ENCODE peak calls at places on chromosomes 16 and 17, in eight cellular contexts. S, K, J, X, U, R, L and D are unnamed samples. For H3K27me3, the result is how much of the 10 kb centered on the place peaks cover.

GRCh38 chr17:41812176-41813038 is at the start of gene FKBP10:
- DNase-seq in S (peak), K (peak), J (no peak), X (no peak), U (peak), R (no peak), L (peak), D (peak)

GRCh38 chr16:80759419-80760162 is 44.8 kb downstream of the CDYL2 start:
- DNase-seq in S (no peak), K (no peak), J (no peak), X (no peak), U (no peak), R (no peak), L (no peak), D (no peak)

GRCh38 chr16:10688291-10688690 is 6.4 kb downstream of the TEKT5 start:
- DNase-seq in S (no peak), K (no peak), J (no peak), X (peak), U (no peak), R (no peak), L (no peak), D (no peak)

GRCh38 chr16:2224183-2224486 is 744 bp downstream of the E4F1 start:
- DNase-seq in S (no peak), K (peak), J (no peak), X (no peak), U (no peak), R (no peak), L (no peak), D (no peak)

GRCh38 chr17:38583833-38584349 is 21.9 kb downstream of the SRCIN1 start:
- DNase-seq in S (no peak), K (no peak), J (no peak), X (no peak), U (no peak), R (no peak), L (peak), D (no peak)

GRCh38 chr16:86580798-86581185 is 2.4 kb downstream of the FOXL1 start:
- DNase-seq in S (no peak), K (no peak), J (no peak), X (no peak), U (no peak), R (no peak), L (no peak), D (no peak)

GRCh38 chr17:44005865-44006580 is 1.6 kb downstream of the NAGS start:
- DNase-seq in S (no peak), K (no peak), J (no peak), X (peak), U (no peak), R (no peak), L (peak), D (peak)

GRCh38 chr17:32490101-32490482 is 3.3 kb downstream of the CDK5R1 start:
- DNase-seq in S (no peak), K (no peak), J (no peak), X (no peak), U (no peak), R (no peak), L (no peak), D (no peak)

GRCh38 chr17:26809033-26809432 is 484.9 kb upstream of the WSB1 start:
- DNase-seq in S (no peak), K (peak), J (no peak), X (no peak), U (no peak), R (no peak), L (no peak), D (no peak)

GRCh38 chr17:7466644-7467341 is 12.6 kb downstream of the ZBTB4 start:
- DNase-seq in S (no peak), K (peak), J (no peak), X (peak), U (no peak), R (no peak), L (no peak), D (no peak)

GRCh38 chr17:33387406-33387805 is 94.3 kb upstream of the ASIC2 start:
- DNase-seq in S (no peak), K (no peak), J (no peak), X (no peak), U (no peak), R (no peak), L (no peak), D (no peak)

GRCh38 chr17:56540791-56541190 is 52.7 kb upstream of the NOG start:
- DNase-seq in S (no peak), K (no peak), J (no peak), X (no peak), U (no peak), R (no peak), L (peak), D (no peak)

GRCh38 chr16:67951485-67951884 is 7.6 kb upstream of the LCAT start:
- DNase-seq in S (peak), K (no peak), J (no peak), X (no peak), U (no peak), R (no peak), L (no peak), D (no peak)

GRCh38 chr17:77865109-77865611 is 93.3 kb upstream of the TNRC6C start:
- DNase-seq in S (no peak), K (no peak), J (no peak), X (peak), U (no peak), R (no peak), L (peak), D (no peak)

GRCh38 chr16:11824362-11824761 is 27.0 kb downstream of the RSL1D1 start:
- DNase-seq in S (no peak), K (no peak), J (no peak), X (peak), U (no peak), R (no peak), L (no peak), D (no peak)

GRCh38 chr16:11205754-11206459 is 50.1 kb downstream of the SOCS1 start:
- DNase-seq in S (no peak), K (peak), J (no peak), X (no peak), U (no peak), R (no peak), L (no peak), D (no peak)

GRCh38 chr17:79632432-79632735 is 21.5 kb upstream of the RBFOX3 start:
- DNase-seq in S (peak), K (no peak), J (no peak), X (peak), U (no peak), R (no peak), L (no peak), D (no peak)

GRCh38 chr17:50845260-50846147 is 10.1 kb downstream of the WFIKKN2 start:
- DNase-seq in S (no peak), K (peak), J (no peak), X (no peak), U (no peak), R (no peak), L (no peak), D (no peak)

GRCh38 chr17:82650723-82651122 is 2.5 kb upstream of the WDR45B start:
- DNase-seq in S (no peak), K (no peak), J (no peak), X (no peak), U (no peak), R (no peak), L (no peak), D (no peak)

GRCh38 chr16:48101069-48101674 is 54.6 kb downstream of the ABCC12 start:
- DNase-seq in S (no peak), K (peak), J (no peak), X (no peak), U (no peak), R (no peak), L (no peak), D (no peak)

GRCh38 chr17:49987681-49988441 is 7.2 kb downstream of the DLX3 start:
- DNase-seq in S (peak), K (no peak), J (no peak), X (no peak), U (no peak), R (no peak), L (peak), D (no peak)

GRCh38 chr17:55266051-55266957 is 1.5 kb downstream of the HLF start:
- DNase-seq in S (no peak), K (no peak), J (no peak), X (no peak), U (no peak), R (no peak), L (peak), D (no peak)

GRCh38 chr17:3004925-3005324 is 58.5 kb downstream of the OR1D5 start:
- DNase-seq in S (no peak), K (no peak), J (no peak), X (peak), U (no peak), R (no peak), L (no peak), D (no peak)

GRCh38 chr17:282912-283882 is 69.4 kb downstream of the RPH3AL start:
- DNase-seq in S (peak), K (no peak), J (no peak), X (peak), U (no peak), R (no peak), L (no peak), D (no peak)

GRCh38 chr17:4208228-4208627 is 55.6 kb downstream of the ANKFY1 start:
- DNase-seq in S (no peak), K (no peak), J (no peak), X (no peak), U (no peak), R (no peak), L (no peak), D (no peak)

GRCh38 chr16:23975293-23975692 is 139.5 kb downstream of the PRKCB start:
- DNase-seq in S (no peak), K (no peak), J (no peak), X (no peak), U (no peak), R (no peak), L (no peak), D (no peak)

GRCh38 chr16:77807-78443 is at the start of gene MPG:
- DNase-seq in S (no peak), K (peak), J (peak), X (peak), U (no peak), R (peak), L (peak), D (peak)

GRCh38 chr17:29607557-29608195 is 14.7 kb downstream of the ANKRD13B start:
- DNase-seq in S (peak), K (no peak), J (no peak), X (no peak), U (no peak), R (no peak), L (no peak), D (no peak)

GRCh38 chr16:13543850-13544249 is 376.1 kb upstream of the ERCC4 start:
- DNase-seq in S (no peak), K (no peak), J (no peak), X (no peak), U (no peak), R (no peak), L (no peak), D (no peak)

GRCh38 chr17:3723556-3724372 is at the start of gene HASPIN:
- DNase-seq in S (peak), K (peak), J (peak), X (peak), U (peak), R (peak), L (peak), D (peak)

GRCh38 chr17:7328840-7329359 is at the start of gene NEURL4:
- DNase-seq in S (no peak), K (no peak), J (no peak), X (peak), U (no peak), R (no peak), L (no peak), D (no peak)

GRCh38 chr16:82633964-82634600 is 7.3 kb downstream of the CDH13 start:
- DNase-seq in S (peak), K (peak), J (no peak), X (no peak), U (no peak), R (no peak), L (no peak), D (no peak)

GRCh38 chr17:82840431-82840831 is 609 bp upstream of the ZNF750 start:
- DNase-seq in S (peak), K (no peak), J (no peak), X (no peak), U (no peak), R (no peak), L (peak), D (no peak)

GRCh38 chr16:47851026-47851610 is 304.7 kb downstream of the ABCC12 start:
- DNase-seq in S (no peak), K (peak), J (no peak), X (no peak), U (no peak), R (no peak), L (peak), D (no peak)

GRCh38 chr17:39717660-39718059 is 12.7 kb downstream of the MIEN1 start:
- DNase-seq in S (no peak), K (no peak), J (no peak), X (no peak), U (no peak), R (no peak), L (no peak), D (no peak)

GRCh38 chr16:17744903-17745581 is 274.3 kb upstream of the XYLT1 start:
- DNase-seq in S (no peak), K (peak), J (no peak), X (no peak), U (peak), R (no peak), L (peak), D (no peak)

GRCh38 chr16:8864480-8864879 is 4.3 kb downstream of the CARHSP1 start:
- DNase-seq in S (no peak), K (no peak), J (no peak), X (no peak), U (no peak), R (no peak), L (no peak), D (no peak)

GRCh38 chr17:15291674-15292361 is 26.7 kb upstream of the PMP22 start:
- DNase-seq in S (no peak), K (peak), J (no peak), X (peak), U (no peak), R (no peak), L (no peak), D (no peak)

GRCh38 chr17:75637143-75637538 is 3.9 kb downstream of the SMIM5 start:
- DNase-seq in S (no peak), K (no peak), J (no peak), X (peak), U (no peak), R (no peak), L (no peak), D (no peak)
- H3K27me3 ChIP-seq in S (under half), K (under half), J (under half), X (under half), U (under half), R (under half), L (under half), D (under half)

DNA sequence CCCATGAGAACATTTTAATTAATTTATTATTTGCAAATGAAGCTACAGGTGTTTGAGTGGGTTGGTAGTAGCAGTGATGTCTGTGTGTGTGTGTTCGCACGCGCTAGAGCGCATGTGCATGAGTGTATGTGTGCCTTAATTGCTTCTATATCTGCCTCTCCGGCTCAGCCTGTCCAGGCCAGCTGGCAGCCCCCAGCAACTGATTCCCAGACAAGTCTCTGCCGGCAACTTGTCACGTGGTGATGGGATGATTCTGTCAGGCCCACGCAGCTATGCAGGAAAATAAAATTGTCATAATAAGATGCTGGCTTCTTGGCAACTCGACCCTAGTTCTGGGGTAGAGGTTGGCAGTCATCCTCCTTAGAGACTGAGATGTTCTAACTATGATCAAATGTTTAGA is 712.8 kb upstream of the SOX9 start:
- DNase-seq in S (no peak), K (no peak), J (no peak), X (no peak), U (no peak), R (no peak), L (no peak), D (no peak)
- H3K27me3 ChIP-seq in S (under half), K (under half), J (under half), X (under half), U (under half), R (under half), L (under half), D (under half)

GRCh38 chr16:70478169-70478568 is 23.8 kb downstream of the FCSK start:
- DNase-seq in S (no peak), K (no peak), J (no peak), X (no peak), U (no peak), R (no peak), L (no peak), D (no peak)

GRCh38 chr16:70478912-70479341 is 24.5 kb downstream of the FCSK start:
- DNase-seq in S (no peak), K (no peak), J (no peak), X (peak), U (no peak), R (no peak), L (no peak), D (no peak)

GRCh38 chr16:70481929-70482536 is 27.6 kb downstream of the FCSK start:
- DNase-seq in S (no peak), K (peak), J (no peak), X (no peak), U (no peak), R (no peak), L (no peak), D (no peak)

GRCh38 chr16:70482624-70483023 is 28.2 kb downstream of the FCSK start:
- DNase-seq in S (no peak), K (peak), J (no peak), X (no peak), U (no peak), R (no peak), L (no peak), D (no peak)

GRCh38 chr16:70480127-70481105 is 26.0 kb downstream of the FCSK start:
- DNase-seq in S (no peak), K (no peak), J (no peak), X (no peak), U (no peak), R (no peak), L (no peak), D (no peak)
- H3K27me3 ChIP-seq in S (under half), K (under half), J (under half), X (under half), U (under half), R (under half), L (under half), D (under half)

DNA sequence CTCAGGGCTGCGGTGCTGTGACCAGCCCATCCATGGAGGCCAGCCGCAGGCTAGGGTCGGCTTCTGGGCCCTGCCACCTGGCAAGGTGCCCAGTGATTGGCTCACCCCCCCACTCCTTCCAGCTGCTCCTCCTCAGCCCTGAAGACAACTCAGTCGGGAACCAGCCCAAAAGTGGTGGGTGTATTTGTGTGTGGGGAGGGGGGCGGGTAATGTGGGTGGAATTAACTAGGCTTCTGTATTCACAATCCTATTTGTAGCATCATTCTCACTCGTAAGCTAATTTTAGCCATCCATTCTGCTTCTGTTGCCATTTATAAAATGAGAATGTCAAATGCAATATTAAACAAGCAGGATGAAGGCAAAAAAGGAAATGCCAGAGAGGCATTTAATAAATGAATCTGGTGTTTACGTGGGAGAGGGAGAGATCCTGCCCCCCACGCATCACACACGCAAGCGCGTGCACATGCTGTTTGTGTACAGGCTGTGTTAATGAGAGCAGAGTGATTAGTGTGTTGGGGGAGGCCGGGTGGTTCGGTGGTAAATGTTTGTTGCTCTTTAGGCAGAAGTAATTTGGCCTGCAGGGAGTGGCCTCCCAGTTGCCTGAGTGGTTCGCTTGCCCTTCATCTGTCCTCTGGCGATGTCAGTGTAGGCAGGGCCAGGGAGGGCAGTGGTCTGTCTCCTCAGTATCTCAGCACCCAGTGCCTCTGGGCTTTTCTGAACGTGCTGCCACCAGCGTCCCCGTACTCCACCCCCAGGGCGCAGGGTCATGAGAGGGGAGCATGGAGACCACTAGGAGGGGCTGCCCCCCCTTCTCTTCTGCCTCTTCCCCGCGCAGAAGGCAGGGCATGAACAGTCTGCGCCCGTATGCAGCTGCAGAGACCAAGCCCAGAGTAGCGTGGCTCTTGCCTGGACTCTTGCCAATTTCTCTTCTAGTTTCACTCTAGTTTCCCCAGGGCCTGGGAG is 140.0 kb downstream of the CCDC182 start:
- DNase-seq in S (no peak), K (peak), J (peak), X (no peak), U (no peak), R (peak), L (peak), D (peak)
- H3K27me3 ChIP-seq in S (under half), K (under half), J (under half), X (under half), U (under half), R (under half), L (under half), D (under half)

GRCh38 chr17:74893936-74894671 is 671 bp upstream of the FADS6 start:
- DNase-seq in S (no peak), K (no peak), J (no peak), X (no peak), U (no peak), R (no peak), L (no peak), D (no peak)
- H3K27me3 ChIP-seq in S (under half), K (under half), J (under half), X (half or more), U (under half), R (under half), L (half or more), D (under half)

GRCh38 chr17:5759501-5759925 is 175.2 kb upstream of the NLRP1 start:
- DNase-seq in S (no peak), K (no peak), J (peak), X (no peak), U (no peak), R (no peak), L (no peak), D (no peak)
- H3K27me3 ChIP-seq in S (under half), K (under half), J (under half), X (under half), U (under half), R (under half), L (under half), D (under half)